ENCODE peak calls at places on chromosomes 5 and 9, in six cellular contexts. T is neural progenitor cell, K is A549, G is Peyer's patch, F is adrenal gland, L is psoas muscle. O is an unnamed sample. For H3K4me1, the result is how much of the 10 kb centered on the place peaks cover.

GRCh38 chr5:37900692-37901091 is 60.9 kb upstream of the GDNF start:
- DNase-seq in T (peak), K (no peak), G (peak), L (peak), F (peak), O (no peak)

GRCh38 chr5:138565100-138565821 is 9.9 kb downstream of the HSPA9 start:
- DNase-seq in T (no peak), F (no peak), K (no peak), G (no peak), L (no peak), O (peak)

GRCh38 chr5:93785475-93785874 is 44.1 kb upstream of the POU5F2 start:
- DNase-seq in L (no peak), T (no peak), K (no peak), F (no peak), G (no peak), O (no peak)

GRCh38 chr9:76868897-76869296 is 37.0 kb downstream of the PRUNE2 start:
- DNase-seq in T (peak), L (no peak), K (no peak), F (no peak), G (no peak), O (no peak)

GRCh38 chr5:96883871-96884270 is 7.6 kb downstream of the ERAP2 start:
- DNase-seq in G (no peak), K (no peak), T (no peak), L (no peak), F (no peak), O (no peak)

GRCh38 chr5:74684900-74685851 is at the start of gene HEXB:
- DNase-seq in T (peak), F (peak), G (peak), K (peak), L (peak), O (peak)

GRCh38 chr5:93224624-93225023 is 356.4 kb downstream of the NR2F1-AS1 start:
- DNase-seq in G (no peak), F (no peak), L (no peak), T (no peak), K (no peak), O (no peak)

GRCh38 chr5:123721721-123722276 is 209.8 kb downstream of the CSNK1G3 start:
- DNase-seq in K (no peak), T (no peak), L (no peak), F (no peak), G (no peak), O (no peak)

GRCh38 chr5:147530801-147531389 is 21.0 kb upstream of the DPYSL3 start:
- DNase-seq in L (no peak), F (no peak), G (no peak), T (no peak), K (peak), O (no peak)

GRCh38 chr9:106619211-106619610 is 243.8 kb upstream of the ZNF462 start:
- DNase-seq in G (no peak), T (no peak), K (no peak), L (no peak), F (no peak), O (no peak)

GRCh38 chr5:24389968-24390367 is 254.8 kb downstream of the CDH10 start:
- DNase-seq in F (no peak), K (no peak), G (no peak), L (no peak), T (no peak), O (no peak)

GRCh38 chr9:32344551-32345182 is 39.8 kb upstream of the ACO1 start:
- DNase-seq in F (no peak), L (no peak), T (peak), K (no peak), G (no peak), O (no peak)

GRCh38 chr5:173954671-173955605 is 34.0 kb upstream of the C5orf47 start:
- DNase-seq in G (no peak), F (no peak), T (no peak), L (no peak), K (no peak), O (no peak)

GRCh38 chr5:176916337-176916736 is 17.2 kb upstream of the HK3 start:
- DNase-seq in T (no peak), F (no peak), G (no peak), L (no peak), K (no peak), O (no peak)

GRCh38 chr9:124776613-124776951 is 351 bp upstream of the OLFML2A start:
- DNase-seq in F (peak), L (no peak), T (no peak), G (no peak), K (no peak), O (no peak)

GRCh38 chr9:136373300-136374182 is at the start of gene CARD9:
- DNase-seq in G (peak), T (no peak), L (no peak), K (no peak), F (peak), O (no peak)

GRCh38 chr5:139743001-139743771 is 52.4 kb upstream of the PSD2 start:
- DNase-seq in G (no peak), L (no peak), T (no peak), F (no peak), K (no peak), O (no peak)

GRCh38 chr9:85359161-85359560 is 382.6 kb downstream of the AGTPBP1 start:
- DNase-seq in L (no peak), G (no peak), K (no peak), F (no peak), T (no peak), O (no peak)

GRCh38 chr9:16866542-16866941 is 3.9 kb downstream of the BNC2 start:
- DNase-seq in G (no peak), L (no peak), F (no peak), T (no peak), K (no peak), O (no peak)

GRCh38 chr5:123115020-123115419 is 26.0 kb downstream of the PRDM6 start:
- DNase-seq in T (no peak), G (no peak), L (no peak), K (no peak), F (no peak), O (no peak)

GRCh38 chr5:158810615-158811014 is 289.1 kb downstream of the EBF1 start:
- DNase-seq in G (no peak), F (no peak), K (no peak), L (no peak), T (no peak), O (no peak)

GRCh38 chr5:98248949-98249348 is 524.5 kb upstream of the RGMB start:
- DNase-seq in L (no peak), K (no peak), G (no peak), T (no peak), F (no peak), O (no peak)

GRCh38 chr5:136375920-136376319 is 10.6 kb upstream of the TRPC7 start:
- DNase-seq in F (no peak), G (no peak), K (no peak), L (no peak), T (no peak), O (no peak)

GRCh38 chr9:81984911-81985310 is 3.7 kb upstream of the SPATA31D1 start:
- DNase-seq in F (no peak), T (no peak), K (no peak), L (no peak), G (no peak), O (no peak)

GRCh38 chr5:143896981-143897380 is 85.0 kb downstream of the HMHB1 start:
- DNase-seq in F (no peak), T (no peak), G (no peak), K (no peak), L (no peak), O (no peak)

GRCh38 chr5:78706825-78707224 is 58.3 kb upstream of the LHFPL2 start:
- DNase-seq in F (no peak), G (no peak), T (no peak), K (no peak), L (no peak), O (no peak)

GRCh38 chr9:124695280-124695890 is 75.7 kb downstream of the NR6A1 start:
- DNase-seq in F (no peak), L (no peak), K (no peak), T (peak), G (no peak), O (no peak)

GRCh38 chr9:109143881-109144562 is 23.0 kb downstream of the FRRS1L start:
- DNase-seq in F (no peak), K (peak), G (no peak), T (peak), L (no peak), O (no peak)

GRCh38 chr5:141944086-141944485 is 13.9 kb downstream of the PCDH12 start:
- DNase-seq in K (no peak), T (no peak), G (no peak), L (no peak), F (no peak), O (no peak)

GRCh38 chr5:110054240-110054639 is 364.5 kb downstream of the MAN2A1 start:
- DNase-seq in K (no peak), G (peak), F (peak), L (no peak), T (peak), O (peak)

DNA sequence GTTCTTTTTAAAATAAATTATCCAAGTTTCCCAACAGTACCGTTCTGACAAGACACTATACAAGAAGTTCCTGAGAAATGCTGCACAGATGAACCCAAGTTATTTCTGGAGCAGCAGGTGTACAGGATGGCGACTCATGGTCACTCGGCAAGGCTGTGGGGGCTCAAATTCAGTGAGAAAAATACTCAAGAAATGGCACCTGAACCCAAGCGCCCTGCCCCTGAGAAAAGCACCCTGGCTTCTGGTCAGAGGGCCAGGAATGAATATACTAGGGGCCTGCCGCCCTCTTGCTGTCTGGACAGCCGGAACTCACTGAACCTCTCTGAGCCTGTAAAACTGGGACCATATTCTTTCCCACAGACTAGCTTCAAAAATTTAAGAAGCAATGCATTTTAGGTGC is 1.6 kb downstream of the RAPGEF1 start:
- DNase-seq in F (no peak), T (no peak), G (no peak), L (no peak), K (no peak), O (no peak)
- H3K4me1 ChIP-seq in F (under half), T (under half), G (under half), L (half or more), K (under half), O (half or more)

DNA sequence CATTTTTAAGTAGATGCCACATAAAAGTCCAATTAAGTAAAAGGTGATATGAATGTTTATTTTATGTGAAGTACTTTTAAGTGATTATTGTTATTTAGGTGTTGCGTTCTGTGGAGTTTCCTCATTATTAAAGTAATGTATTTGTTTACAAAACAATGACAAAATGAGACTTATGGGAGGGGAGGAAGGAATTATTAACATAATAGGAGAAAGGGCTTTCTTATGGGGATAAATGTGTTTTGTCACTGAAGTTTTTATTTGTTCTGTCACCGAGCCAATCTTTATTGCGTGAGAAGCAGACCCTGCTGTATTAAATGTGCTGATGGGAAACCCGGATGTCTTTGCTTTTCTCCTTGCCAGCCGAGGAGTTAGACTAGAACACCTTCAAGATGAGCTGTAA is 44.5 kb downstream of the TRIO start:
- DNase-seq in K (no peak), T (no peak), L (no peak), F (no peak), G (no peak), O (no peak)
- H3K27ac ChIP-seq in K (peak), T (no peak), L (peak), F (no peak), G (peak), O (no peak)

GRCh38 chr5:66515209-66515608 is 81.0 kb upstream of the MAST4 start:
- DNase-seq in F (no peak), T (no peak), L (no peak), K (no peak), G (no peak), O (no peak)

GRCh38 chr5:66517361-66517760 is 78.8 kb upstream of the MAST4 start:
- DNase-seq in F (no peak), T (no peak), K (no peak), L (no peak), G (no peak), O (no peak)

GRCh38 chr5:66516535-66516934 is 79.7 kb upstream of the MAST4 start:
- DNase-seq in T (no peak), F (no peak), L (no peak), K (no peak), G (no peak), O (no peak)

GRCh38 chr5:66511491-66511890 is 84.7 kb upstream of the MAST4 start:
- DNase-seq in L (no peak), T (no peak), K (no peak), G (no peak), F (no peak), O (no peak)

GRCh38 chr5:66513130-66513529 is 83.1 kb upstream of the MAST4 start:
- DNase-seq in K (no peak), T (no peak), L (no peak), F (no peak), G (no peak), O (no peak)
- H3K4me1 ChIP-seq in K (under half), T (under half), L (under half), F (under half), G (under half), O (under half)

DNA sequence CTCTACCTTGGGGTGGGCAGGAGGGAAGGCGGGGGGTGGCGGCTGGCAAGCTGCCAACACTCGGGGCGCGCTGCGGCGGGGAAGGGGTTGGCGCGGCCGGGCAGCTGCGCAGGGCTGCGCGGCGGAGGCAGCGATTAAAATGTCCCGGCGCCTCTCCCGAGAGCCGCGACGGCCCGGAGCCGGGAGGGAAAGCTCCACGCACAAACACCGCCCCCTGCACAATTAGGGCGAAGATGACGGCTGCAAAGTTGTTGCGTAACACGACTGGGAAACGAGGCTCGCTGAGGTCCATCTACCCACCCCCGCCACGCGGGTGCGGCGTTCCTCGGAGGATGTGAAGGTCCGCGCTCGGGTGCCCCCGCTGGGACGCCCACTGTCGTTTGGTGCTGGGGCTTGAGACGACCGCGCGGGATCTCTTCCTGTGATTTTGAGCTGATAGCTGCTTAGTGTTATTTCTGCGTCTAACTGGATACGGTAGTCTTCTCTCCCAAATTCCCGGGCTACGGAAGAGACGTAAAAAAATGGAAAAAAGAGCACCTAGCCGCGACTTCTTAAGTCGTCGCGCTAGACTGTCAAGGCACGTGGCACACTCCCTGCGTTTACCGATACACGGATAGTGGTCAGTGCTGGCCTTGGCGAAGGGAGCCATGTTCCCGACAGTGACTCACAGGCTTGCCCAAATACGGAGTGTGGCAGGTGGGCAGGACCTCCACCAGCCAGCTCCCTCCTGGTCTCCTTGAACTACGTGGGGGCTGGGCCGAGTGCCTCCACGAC is 958 bp upstream of the NFIL3 start:
- DNase-seq in K (peak), G (peak), T (peak), F (peak), L (peak), O (peak)
- H3K27ac ChIP-seq in K (peak), G (peak), T (no peak), F (peak), L (peak), O (peak)

GRCh38 chr5:127004721-127005120 is 25.6 kb downstream of the MARCHF3 start:
- DNase-seq in G (no peak), K (no peak), L (no peak), T (no peak), F (no peak), O (no peak)
- H3K4me1 ChIP-seq in G (under half), K (under half), L (under half), T (under half), F (under half), O (under half)

DNA sequence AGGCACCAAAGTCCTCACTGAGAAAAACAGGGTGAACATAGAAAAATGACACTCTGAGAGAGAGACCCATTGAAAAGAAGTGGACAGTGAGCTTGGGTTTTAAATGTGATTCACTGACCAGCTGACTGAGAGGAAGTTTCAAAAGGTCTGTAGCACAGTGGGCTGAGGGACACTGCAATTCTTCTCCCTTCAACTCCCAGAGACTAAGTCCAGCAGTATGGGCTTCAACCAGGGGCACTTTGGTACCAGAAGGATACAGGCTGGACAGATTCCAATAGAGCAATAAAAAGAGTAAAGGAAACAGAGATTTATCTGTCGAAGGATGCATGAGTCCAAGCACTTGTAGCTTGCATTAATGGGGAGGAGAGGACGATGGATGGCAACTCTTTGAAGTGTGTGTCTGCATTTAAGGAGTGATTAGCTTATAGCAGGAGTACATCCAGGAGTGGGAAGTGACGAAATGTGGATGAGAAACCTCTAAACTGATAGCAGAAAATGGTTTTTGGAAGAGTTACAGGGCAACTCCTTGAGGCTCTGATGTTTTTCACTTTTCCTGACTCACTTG is 117.0 kb upstream of the ANKRD55 start:
- DNase-seq in L (no peak), G (no peak), F (no peak), T (no peak), K (no peak), O (no peak)
- H3K27ac ChIP-seq in L (peak), G (no peak), F (no peak), T (no peak), K (peak), O (no peak)

GRCh38 chr5:72130342-72130741 is 23.1 kb downstream of the MAP1B start:
- DNase-seq in K (no peak), L (no peak), F (no peak), T (no peak), G (no peak), O (no peak)

GRCh38 chr5:72129730-72130129 is 22.5 kb downstream of the MAP1B start:
- DNase-seq in F (no peak), L (no peak), G (no peak), K (no peak), T (no peak), O (no peak)

GRCh38 chr5:72137826-72138409 is 30.6 kb downstream of the MAP1B start:
- DNase-seq in F (no peak), K (peak), T (no peak), G (no peak), L (no peak), O (no peak)

GRCh38 chr5:72134226-72134625 is 27.0 kb downstream of the MAP1B start:
- DNase-seq in L (no peak), G (no peak), F (no peak), T (peak), K (no peak), O (no peak)

GRCh38 chr5:72133212-72133990 is 26.1 kb downstream of the MAP1B start:
- DNase-seq in F (no peak), T (no peak), L (no peak), G (no peak), K (no peak), O (no peak)
- H3K4me1 ChIP-seq in F (under half), T (under half), L (under half), G (under half), K (half or more), O (under half)

GRCh38 chr5:14742427-14743010 is 78.0 kb downstream of the OTULIN start:
- DNase-seq in G (no peak), F (no peak), T (no peak), K (no peak), L (no peak), O (no peak)

GRCh38 chr5:14744296-14745187 is 80.0 kb downstream of the OTULIN start:
- DNase-seq in F (no peak), T (no peak), G (no peak), L (no peak), K (no peak), O (no peak)

GRCh38 chr5:14743601-14744295 is 79.2 kb downstream of the OTULIN start:
- DNase-seq in F (no peak), K (no peak), L (no peak), T (peak), G (no peak), O (no peak)

GRCh38 chr5:14745753-14746152 is 81.2 kb downstream of the OTULIN start:
- DNase-seq in K (no peak), F (no peak), L (no peak), G (no peak), T (no peak), O (peak)

GRCh38 chr5:14745188-14745563 is 80.7 kb downstream of the OTULIN start:
- DNase-seq in K (no peak), F (no peak), T (no peak), G (no peak), L (no peak), O (no peak)
- H3K27ac ChIP-seq in K (no peak), F (no peak), T (no peak), G (no peak), L (peak), O (no peak)